ENCODE peak calls at places on chromosomes 13 and 19, in nine cellular contexts. One of them, this sample, is unnamed.

GRCh38 chr19:19826875-19827274 is 5.3 kb upstream of the ZNF506 start:
- DNase-seq in heart left ventricle: no peak
- DNase-seq in astrocyte: no peak
- DNase-seq in effector memory CD4-positive, alpha-beta T cell: no peak
- DNase-seq in heart right ventricle: no peak
- DNase-seq in uterus: no peak
- DNase-seq in HL-60: no peak
- DNase-seq in AG04450: no peak
- DNase-seq in tibial nerve: no peak
- DNase-seq in this sample: no peak

GRCh38 chr19:14686411-14686810 is 3.4 kb upstream of the ZNF333 start:
- DNase-seq in heart left ventricle: no peak
- DNase-seq in astrocyte: no peak
- DNase-seq in AG04450: no peak
- DNase-seq in heart right ventricle: no peak
- DNase-seq in effector memory CD4-positive, alpha-beta T cell: no peak
- DNase-seq in uterus: no peak
- DNase-seq in HL-60: peak
- DNase-seq in tibial nerve: no peak
- DNase-seq in this sample: no peak

GRCh38 chr19:49340069-49340864 is 5.1 kb downstream of the CD37 start:
- DNase-seq in tibial nerve: peak
- DNase-seq in HL-60: no peak
- DNase-seq in effector memory CD4-positive, alpha-beta T cell: no peak
- DNase-seq in astrocyte: no peak
- DNase-seq in AG04450: no peak
- DNase-seq in uterus: peak
- DNase-seq in heart left ventricle: peak
- DNase-seq in heart right ventricle: peak
- DNase-seq in this sample: no peak

GRCh38 chr13:39616087-39616694 is 13.2 kb upstream of the LHFPL6 start:
- DNase-seq in heart left ventricle: peak
- DNase-seq in effector memory CD4-positive, alpha-beta T cell: no peak
- DNase-seq in astrocyte: peak
- DNase-seq in tibial nerve: peak
- DNase-seq in heart right ventricle: peak
- DNase-seq in AG04450: peak
- DNase-seq in uterus: peak
- DNase-seq in HL-60: peak
- DNase-seq in this sample: peak

GRCh38 chr19:5466814-5467291 is 11.6 kb downstream of the ZNRF4 start:
- DNase-seq in heart right ventricle: peak
- DNase-seq in AG04450: no peak
- DNase-seq in heart left ventricle: peak
- DNase-seq in uterus: no peak
- DNase-seq in effector memory CD4-positive, alpha-beta T cell: no peak
- DNase-seq in tibial nerve: no peak
- DNase-seq in HL-60: no peak
- DNase-seq in astrocyte: no peak
- DNase-seq in this sample: no peak

GRCh38 chr13:102089177-102089576 is 312.7 kb downstream of the FGF14 start:
- DNase-seq in effector memory CD4-positive, alpha-beta T cell: no peak
- DNase-seq in tibial nerve: no peak
- DNase-seq in heart right ventricle: no peak
- DNase-seq in uterus: no peak
- DNase-seq in heart left ventricle: no peak
- DNase-seq in astrocyte: no peak
- DNase-seq in HL-60: no peak
- DNase-seq in AG04450: no peak
- DNase-seq in this sample: no peak

GRCh38 chr13:113982296-113982661 is 8.4 kb upstream of the C13orf46 start:
- DNase-seq in AG04450: no peak
- DNase-seq in tibial nerve: no peak
- DNase-seq in heart left ventricle: no peak
- DNase-seq in astrocyte: no peak
- DNase-seq in heart right ventricle: no peak
- DNase-seq in HL-60: no peak
- DNase-seq in effector memory CD4-positive, alpha-beta T cell: no peak
- DNase-seq in uterus: peak
- DNase-seq in this sample: peak

GRCh38 chr13:63120883-63121282 is 1705.2 kb upstream of the PCDH20 start:
- DNase-seq in astrocyte: no peak
- DNase-seq in heart right ventricle: no peak
- DNase-seq in effector memory CD4-positive, alpha-beta T cell: no peak
- DNase-seq in heart left ventricle: no peak
- DNase-seq in tibial nerve: no peak
- DNase-seq in AG04450: no peak
- DNase-seq in HL-60: no peak
- DNase-seq in uterus: no peak
- DNase-seq in this sample: no peak

GRCh38 chr13:28805193-28805819 is 14.8 kb upstream of the MTUS2 start:
- DNase-seq in uterus: no peak
- DNase-seq in heart left ventricle: no peak
- DNase-seq in astrocyte: no peak
- DNase-seq in AG04450: no peak
- DNase-seq in effector memory CD4-positive, alpha-beta T cell: no peak
- DNase-seq in heart right ventricle: peak
- DNase-seq in HL-60: peak
- DNase-seq in tibial nerve: no peak
- DNase-seq in this sample: no peak

GRCh38 chr13:43405457-43405856 is 381.3 kb downstream of the ENOX1 start:
- DNase-seq in AG04450: peak
- DNase-seq in HL-60: no peak
- DNase-seq in tibial nerve: no peak
- DNase-seq in heart right ventricle: no peak
- DNase-seq in uterus: no peak
- DNase-seq in effector memory CD4-positive, alpha-beta T cell: no peak
- DNase-seq in heart left ventricle: no peak
- DNase-seq in astrocyte: peak
- DNase-seq in this sample: no peak

GRCh38 chr19:19372656-19373416 is 32.6 kb upstream of the GATAD2A start:
- DNase-seq in tibial nerve: peak
- DNase-seq in heart right ventricle: peak
- DNase-seq in HL-60: peak
- DNase-seq in uterus: peak
- DNase-seq in heart left ventricle: peak
- DNase-seq in AG04450: no peak
- DNase-seq in astrocyte: no peak
- DNase-seq in effector memory CD4-positive, alpha-beta T cell: no peak
- DNase-seq in this sample: no peak

GRCh38 chr19:18634612-18635290 is 2.1 kb upstream of the KLHL26 start:
- DNase-seq in astrocyte: no peak
- DNase-seq in heart right ventricle: no peak
- DNase-seq in AG04450: no peak
- DNase-seq in heart left ventricle: no peak
- DNase-seq in tibial nerve: no peak
- DNase-seq in effector memory CD4-positive, alpha-beta T cell: no peak
- DNase-seq in uterus: no peak
- DNase-seq in HL-60: no peak
- DNase-seq in this sample: no peak

GRCh38 chr13:41411536-41411935 is 45.8 kb upstream of the RGCC start:
- DNase-seq in AG04450: peak
- DNase-seq in effector memory CD4-positive, alpha-beta T cell: no peak
- DNase-seq in tibial nerve: peak
- DNase-seq in uterus: no peak
- DNase-seq in HL-60: peak
- DNase-seq in heart right ventricle: peak
- DNase-seq in heart left ventricle: no peak
- DNase-seq in astrocyte: peak
- DNase-seq in this sample: no peak

GRCh38 chr13:50144473-50145160 is 129.4 kb downstream of the KCNRG start:
- DNase-seq in tibial nerve: no peak
- DNase-seq in uterus: no peak
- DNase-seq in astrocyte: no peak
- DNase-seq in AG04450: no peak
- DNase-seq in heart right ventricle: no peak
- DNase-seq in heart left ventricle: no peak
- DNase-seq in effector memory CD4-positive, alpha-beta T cell: no peak
- DNase-seq in HL-60: no peak
- DNase-seq in this sample: no peak

DNA sequence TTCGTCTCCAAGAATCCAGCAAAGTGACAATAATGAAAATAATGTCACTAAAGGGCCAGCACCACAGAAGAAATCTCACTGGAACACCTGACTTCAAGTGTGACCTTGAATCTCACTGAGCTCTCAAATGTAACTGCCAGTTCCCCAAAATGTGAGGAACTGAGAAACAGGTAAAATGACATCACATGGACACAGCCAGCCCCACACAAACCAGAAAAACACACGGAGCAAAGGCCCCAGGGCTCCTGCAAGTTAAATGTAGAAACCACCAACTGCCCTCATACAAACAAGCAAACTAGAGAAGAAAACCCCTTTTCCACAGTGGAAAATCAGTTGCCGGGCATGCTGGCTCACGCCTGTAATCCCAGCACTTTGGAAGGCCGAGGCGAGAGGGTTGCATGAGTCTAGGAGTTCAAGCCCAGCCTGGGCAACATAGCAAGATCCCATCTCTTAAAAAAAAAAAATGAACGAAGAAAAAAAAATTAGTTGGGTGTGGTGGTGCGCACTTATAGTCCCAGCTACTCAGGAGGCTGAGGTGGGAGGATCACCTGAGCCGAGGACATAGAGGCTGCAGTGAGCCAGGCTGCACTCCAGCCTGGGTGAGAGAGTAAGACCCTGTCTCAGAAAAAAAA is 8.7 kb upstream of the KANK2 start:
- DNase-seq in astrocyte: no peak
- DNase-seq in heart left ventricle: no peak
- DNase-seq in tibial nerve: no peak
- DNase-seq in effector memory CD4-positive, alpha-beta T cell: no peak
- DNase-seq in heart right ventricle: no peak
- DNase-seq in HL-60: no peak
- DNase-seq in AG04450: no peak
- DNase-seq in uterus: no peak
- DNase-seq in this sample: no peak
- H3K27ac ChIP-seq in astrocyte: no peak
- H3K27ac ChIP-seq in heart left ventricle: no peak
- H3K27ac ChIP-seq in tibial nerve: peak
- H3K27ac ChIP-seq in effector memory CD4-positive, alpha-beta T cell: no peak
- H3K27ac ChIP-seq in heart right ventricle: no peak
- H3K27ac ChIP-seq in HL-60: no peak
- H3K27ac ChIP-seq in AG04450: no peak
- H3K27ac ChIP-seq in uterus: no peak
- H3K27ac ChIP-seq in this sample: no peak

GRCh38 chr19:4062576-4063368 is 3.9 kb downstream of the ZBTB7A start:
- DNase-seq in uterus: no peak
- DNase-seq in effector memory CD4-positive, alpha-beta T cell: no peak
- DNase-seq in heart right ventricle: no peak
- DNase-seq in heart left ventricle: no peak
- DNase-seq in HL-60: no peak
- DNase-seq in AG04450: no peak
- DNase-seq in tibial nerve: no peak
- DNase-seq in astrocyte: no peak
- DNase-seq in this sample: no peak

GRCh38 chr19:4061683-4062575 is 4.8 kb downstream of the ZBTB7A start:
- DNase-seq in uterus: no peak
- DNase-seq in effector memory CD4-positive, alpha-beta T cell: no peak
- DNase-seq in AG04450: no peak
- DNase-seq in astrocyte: no peak
- DNase-seq in HL-60: no peak
- DNase-seq in heart right ventricle: no peak
- DNase-seq in tibial nerve: no peak
- DNase-seq in heart left ventricle: no peak
- DNase-seq in this sample: no peak

GRCh38 chr19:4064551-4065260 is 2.0 kb downstream of the ZBTB7A start:
- DNase-seq in tibial nerve: no peak
- DNase-seq in AG04450: no peak
- DNase-seq in uterus: peak
- DNase-seq in astrocyte: no peak
- DNase-seq in heart left ventricle: peak
- DNase-seq in heart right ventricle: peak
- DNase-seq in HL-60: peak
- DNase-seq in effector memory CD4-positive, alpha-beta T cell: peak
- DNase-seq in this sample: peak

GRCh38 chr19:4064073-4064550 is 2.6 kb downstream of the ZBTB7A start:
- DNase-seq in uterus: peak
- DNase-seq in effector memory CD4-positive, alpha-beta T cell: no peak
- DNase-seq in AG04450: no peak
- DNase-seq in heart right ventricle: no peak
- DNase-seq in heart left ventricle: no peak
- DNase-seq in tibial nerve: no peak
- DNase-seq in HL-60: no peak
- DNase-seq in astrocyte: no peak
- DNase-seq in this sample: no peak

DNA sequence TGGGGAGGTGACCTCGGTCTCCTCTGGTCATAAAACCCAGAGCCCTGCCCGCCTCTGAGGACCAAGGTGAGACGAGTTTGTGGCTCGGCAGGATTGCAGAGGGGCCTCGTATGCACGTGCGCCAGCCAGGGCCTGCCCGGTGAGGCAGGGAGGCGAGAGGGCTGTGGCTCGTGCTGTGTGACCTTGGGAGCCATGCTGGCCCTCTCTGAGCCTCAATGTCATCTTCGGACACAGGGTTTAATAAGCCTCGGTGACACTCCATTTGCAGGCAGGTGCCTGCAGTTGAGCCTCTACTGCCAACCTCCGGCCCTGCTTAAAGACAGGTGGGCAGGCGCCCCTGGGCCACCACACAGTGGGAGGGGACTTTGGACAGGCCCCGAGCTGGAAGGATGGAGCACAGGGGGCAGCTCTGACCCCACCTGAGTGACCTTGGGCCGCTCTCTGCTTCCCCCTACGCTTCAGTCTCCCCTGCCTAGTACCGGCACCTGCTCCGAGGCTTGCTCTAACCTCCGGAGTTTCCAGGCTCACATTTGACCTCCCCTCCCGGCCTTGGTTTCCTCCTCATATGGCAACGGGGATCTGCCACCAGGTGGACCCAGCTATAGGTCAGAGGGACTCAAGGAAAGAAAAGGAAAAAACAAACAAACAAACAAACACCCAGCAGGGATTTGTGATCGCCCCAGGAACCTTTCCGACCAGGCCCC is 3.2 kb downstream of the ZBTB7A start:
- DNase-seq in tibial nerve: no peak
- DNase-seq in uterus: no peak
- DNase-seq in AG04450: no peak
- DNase-seq in astrocyte: no peak
- DNase-seq in heart right ventricle: no peak
- DNase-seq in heart left ventricle: no peak
- DNase-seq in HL-60: no peak
- DNase-seq in effector memory CD4-positive, alpha-beta T cell: no peak
- DNase-seq in this sample: no peak
- H3K4me3 ChIP-seq in tibial nerve: peak
- H3K4me3 ChIP-seq in uterus: peak
- H3K4me3 ChIP-seq in AG04450: peak
- H3K4me3 ChIP-seq in astrocyte: peak
- H3K4me3 ChIP-seq in heart right ventricle: peak
- H3K4me3 ChIP-seq in heart left ventricle: peak
- H3K4me3 ChIP-seq in HL-60: peak
- H3K4me3 ChIP-seq in effector memory CD4-positive, alpha-beta T cell: peak
- H3K4me3 ChIP-seq in this sample: peak

GRCh38 chr19:35545855-35546381 is 492 bp downstream of the TMEM147 start:
- DNase-seq in effector memory CD4-positive, alpha-beta T cell: peak
- DNase-seq in uterus: no peak
- DNase-seq in AG04450: no peak
- DNase-seq in heart left ventricle: peak
- DNase-seq in HL-60: peak
- DNase-seq in heart right ventricle: peak
- DNase-seq in astrocyte: no peak
- DNase-seq in tibial nerve: no peak
- DNase-seq in this sample: peak
- H3K27ac ChIP-seq in effector memory CD4-positive, alpha-beta T cell: peak
- H3K27ac ChIP-seq in uterus: peak
- H3K27ac ChIP-seq in AG04450: peak
- H3K27ac ChIP-seq in heart left ventricle: peak
- H3K27ac ChIP-seq in HL-60: peak
- H3K27ac ChIP-seq in heart right ventricle: peak
- H3K27ac ChIP-seq in astrocyte: peak
- H3K27ac ChIP-seq in tibial nerve: peak
- H3K27ac ChIP-seq in this sample: peak

GRCh38 chr13:108269601-108270328 is at the start of gene TNFSF13B:
- DNase-seq in tibial nerve: no peak
- DNase-seq in heart left ventricle: peak
- DNase-seq in astrocyte: no peak
- DNase-seq in AG04450: no peak
- DNase-seq in effector memory CD4-positive, alpha-beta T cell: no peak
- DNase-seq in HL-60: peak
- DNase-seq in heart right ventricle: peak
- DNase-seq in uterus: no peak
- DNase-seq in this sample: peak
- H3K4me3 ChIP-seq in tibial nerve: peak
- H3K4me3 ChIP-seq in heart left ventricle: peak
- H3K4me3 ChIP-seq in astrocyte: no peak
- H3K4me3 ChIP-seq in AG04450: peak
- H3K4me3 ChIP-seq in effector memory CD4-positive, alpha-beta T cell: peak
- H3K4me3 ChIP-seq in HL-60: peak
- H3K4me3 ChIP-seq in heart right ventricle: peak
- H3K4me3 ChIP-seq in uterus: peak
- H3K4me3 ChIP-seq in this sample: peak

This sample was measured in dorsolateral prefrontal cortex.